ENCODE peak calls at places on chromosomes 3 and 15, in nine cellular contexts. One of them, this sample, is unnamed.
A peak's percentile ranks its signal among the peaks of the same experiment; 100 is the strongest.

GRCh38 chr15:78841891-78842290 is 30.6 kb upstream of the ADAMTS7 start:
- DNase-seq in fibroblast of pulmonary artery: no peak
- DNase-seq in activated CD4-positive, CD25-positive, alpha-beta regulatory T cell treated with anti-CD3 and anti-CD28 coated beads, Interleukin-2, amount 50 U/mL, for 16 hours: no peak
- DNase-seq in NCI-H2029: no peak
- DNase-seq in D721Med: no peak
- DNase-seq in HT-29: no peak
- DNase-seq in endothelial cell: no peak
- DNase-seq in astrocyte of the cerebellum: no peak
- DNase-seq in amygdala: no peak
- DNase-seq in this sample: no peak

GRCh38 chr3:73556520-73557371 is 68.0 kb downstream of the PDZRN3 start:
- DNase-seq in D721Med: no peak
- DNase-seq in HT-29: no peak
- DNase-seq in NCI-H2029: no peak
- DNase-seq in fibroblast of pulmonary artery: no peak
- DNase-seq in amygdala: no peak
- DNase-seq in endothelial cell: no peak
- DNase-seq in astrocyte of the cerebellum: no peak
- DNase-seq in activated CD4-positive, CD25-positive, alpha-beta regulatory T cell treated with anti-CD3 and anti-CD28 coated beads, Interleukin-2, amount 50 U/mL, for 16 hours: no peak
- DNase-seq in this sample: no peak

GRCh38 chr3:149547954-149548728 is 73.6 kb downstream of the TM4SF4 start:
- DNase-seq in D721Med: no peak
- DNase-seq in NCI-H2029: peak; percentile 63
- DNase-seq in endothelial cell: no peak
- DNase-seq in HT-29: peak; percentile 57
- DNase-seq in activated CD4-positive, CD25-positive, alpha-beta regulatory T cell treated with anti-CD3 and anti-CD28 coated beads, Interleukin-2, amount 50 U/mL, for 16 hours: no peak
- DNase-seq in astrocyte of the cerebellum: peak; percentile 95
- DNase-seq in amygdala: no peak
- DNase-seq in fibroblast of pulmonary artery: peak; percentile 92
- DNase-seq in this sample: no peak

GRCh38 chr3:100073555-100074307 is 40.6 kb downstream of the FILIP1L start:
- DNase-seq in D721Med: no peak
- DNase-seq in endothelial cell: peak; percentile 61
- DNase-seq in astrocyte of the cerebellum: peak; percentile 54
- DNase-seq in amygdala: no peak
- DNase-seq in NCI-H2029: no peak
- DNase-seq in HT-29: no peak
- DNase-seq in fibroblast of pulmonary artery: peak; percentile 55
- DNase-seq in activated CD4-positive, CD25-positive, alpha-beta regulatory T cell treated with anti-CD3 and anti-CD28 coated beads, Interleukin-2, amount 50 U/mL, for 16 hours: no peak
- DNase-seq in this sample: no peak

GRCh38 chr3:42247576-42248027 is 18.4 kb downstream of the CCK start:
- DNase-seq in endothelial cell: peak; percentile 76
- DNase-seq in astrocyte of the cerebellum: peak; percentile 57
- DNase-seq in amygdala: no peak
- DNase-seq in activated CD4-positive, CD25-positive, alpha-beta regulatory T cell treated with anti-CD3 and anti-CD28 coated beads, Interleukin-2, amount 50 U/mL, for 16 hours: peak; percentile 25
- DNase-seq in D721Med: no peak
- DNase-seq in fibroblast of pulmonary artery: peak; percentile 75
- DNase-seq in HT-29: peak; percentile 82
- DNase-seq in NCI-H2029: peak; percentile 43
- DNase-seq in this sample: peak; percentile 25

GRCh38 chr3:62875103-62876002 is at the start of gene CADPS:
- DNase-seq in HT-29: no peak
- DNase-seq in D721Med: no peak
- DNase-seq in fibroblast of pulmonary artery: no peak
- DNase-seq in NCI-H2029: peak; percentile 3
- DNase-seq in astrocyte of the cerebellum: no peak
- DNase-seq in activated CD4-positive, CD25-positive, alpha-beta regulatory T cell treated with anti-CD3 and anti-CD28 coated beads, Interleukin-2, amount 50 U/mL, for 16 hours: no peak
- DNase-seq in endothelial cell: peak; percentile 21
- DNase-seq in amygdala: peak; percentile 23
- DNase-seq in this sample: peak; percentile 52

GRCh38 chr3:62622553-62623174 is 249.3 kb upstream of the FEZF2 start:
- DNase-seq in NCI-H2029: no peak
- DNase-seq in astrocyte of the cerebellum: peak; percentile 61
- DNase-seq in fibroblast of pulmonary artery: peak; percentile 81
- DNase-seq in activated CD4-positive, CD25-positive, alpha-beta regulatory T cell treated with anti-CD3 and anti-CD28 coated beads, Interleukin-2, amount 50 U/mL, for 16 hours: no peak
- DNase-seq in D721Med: no peak
- DNase-seq in amygdala: no peak
- DNase-seq in HT-29: peak; percentile 53
- DNase-seq in endothelial cell: peak; percentile 19
- DNase-seq in this sample: no peak

GRCh38 chr3:184574552-184575430 is 13.2 kb downstream of the EPHB3 start:
- DNase-seq in endothelial cell: peak; percentile 72
- DNase-seq in amygdala: no peak
- DNase-seq in D721Med: no peak
- DNase-seq in astrocyte of the cerebellum: no peak
- DNase-seq in HT-29: no peak
- DNase-seq in fibroblast of pulmonary artery: no peak
- DNase-seq in activated CD4-positive, CD25-positive, alpha-beta regulatory T cell treated with anti-CD3 and anti-CD28 coated beads, Interleukin-2, amount 50 U/mL, for 16 hours: no peak
- DNase-seq in NCI-H2029: peak; percentile 59
- DNase-seq in this sample: peak; percentile 44

GRCh38 chr3:13022348-13023250 is 50.6 kb downstream of the IQSEC1 start:
- DNase-seq in NCI-H2029: peak; percentile 42
- DNase-seq in amygdala: no peak
- DNase-seq in endothelial cell: no peak
- DNase-seq in D721Med: no peak
- DNase-seq in HT-29: no peak
- DNase-seq in activated CD4-positive, CD25-positive, alpha-beta regulatory T cell treated with anti-CD3 and anti-CD28 coated beads, Interleukin-2, amount 50 U/mL, for 16 hours: no peak
- DNase-seq in astrocyte of the cerebellum: peak; percentile 62
- DNase-seq in fibroblast of pulmonary artery: peak; percentile 85
- DNase-seq in this sample: peak; percentile 35

GRCh38 chr3:15099364-15100098 is 583 bp upstream of the RBSN start:
- DNase-seq in astrocyte of the cerebellum: no peak
- DNase-seq in NCI-H2029: no peak
- DNase-seq in amygdala: no peak
- DNase-seq in endothelial cell: no peak
- DNase-seq in fibroblast of pulmonary artery: no peak
- DNase-seq in HT-29: no peak
- DNase-seq in activated CD4-positive, CD25-positive, alpha-beta regulatory T cell treated with anti-CD3 and anti-CD28 coated beads, Interleukin-2, amount 50 U/mL, for 16 hours: no peak
- DNase-seq in D721Med: no peak
- DNase-seq in this sample: no peak

GRCh38 chr3:176505878-176506621 is 691.2 kb downstream of the TBL1XR1 start:
- DNase-seq in amygdala: no peak
- DNase-seq in D721Med: no peak
- DNase-seq in HT-29: no peak
- DNase-seq in NCI-H2029: no peak
- DNase-seq in endothelial cell: no peak
- DNase-seq in astrocyte of the cerebellum: no peak
- DNase-seq in fibroblast of pulmonary artery: no peak
- DNase-seq in activated CD4-positive, CD25-positive, alpha-beta regulatory T cell treated with anti-CD3 and anti-CD28 coated beads, Interleukin-2, amount 50 U/mL, for 16 hours: no peak
- DNase-seq in this sample: no peak

GRCh38 chr15:19973718-19974117 is 567.9 kb downstream of the GOLGA6L6 start:
- DNase-seq in astrocyte of the cerebellum: no peak
- DNase-seq in NCI-H2029: no peak
- DNase-seq in activated CD4-positive, CD25-positive, alpha-beta regulatory T cell treated with anti-CD3 and anti-CD28 coated beads, Interleukin-2, amount 50 U/mL, for 16 hours: no peak
- DNase-seq in endothelial cell: no peak
- DNase-seq in HT-29: peak; percentile 29
- DNase-seq in D721Med: no peak
- DNase-seq in fibroblast of pulmonary artery: no peak
- DNase-seq in amygdala: no peak
- DNase-seq in this sample: no peak

GRCh38 chr3:85939026-85939616 is 980.3 kb downstream of the CADM2 start:
- DNase-seq in NCI-H2029: peak; percentile 89
- DNase-seq in activated CD4-positive, CD25-positive, alpha-beta regulatory T cell treated with anti-CD3 and anti-CD28 coated beads, Interleukin-2, amount 50 U/mL, for 16 hours: no peak
- DNase-seq in amygdala: peak; percentile 27
- DNase-seq in endothelial cell: no peak
- DNase-seq in D721Med: no peak
- DNase-seq in astrocyte of the cerebellum: peak; percentile 33
- DNase-seq in HT-29: no peak
- DNase-seq in fibroblast of pulmonary artery: peak; percentile 8
- DNase-seq in this sample: peak; percentile 85

GRCh38 chr3:53083496-53083895 is 37.6 kb upstream of the SFMBT1 start:
- DNase-seq in fibroblast of pulmonary artery: peak; percentile 57
- DNase-seq in astrocyte of the cerebellum: no peak
- DNase-seq in activated CD4-positive, CD25-positive, alpha-beta regulatory T cell treated with anti-CD3 and anti-CD28 coated beads, Interleukin-2, amount 50 U/mL, for 16 hours: no peak
- DNase-seq in NCI-H2029: no peak
- DNase-seq in endothelial cell: no peak
- DNase-seq in D721Med: no peak
- DNase-seq in amygdala: no peak
- DNase-seq in HT-29: no peak
- DNase-seq in this sample: no peak

GRCh38 chr3:130892759-130893239 is 1.1 kb upstream of the ATP2C1 start:
- DNase-seq in fibroblast of pulmonary artery: peak; percentile 87
- DNase-seq in NCI-H2029: peak; percentile 39
- DNase-seq in activated CD4-positive, CD25-positive, alpha-beta regulatory T cell treated with anti-CD3 and anti-CD28 coated beads, Interleukin-2, amount 50 U/mL, for 16 hours: peak; percentile 55
- DNase-seq in HT-29: peak; percentile 96
- DNase-seq in endothelial cell: peak; percentile 59
- DNase-seq in amygdala: peak; percentile 55
- DNase-seq in astrocyte of the cerebellum: peak; percentile 73
- DNase-seq in D721Med: no peak
- DNase-seq in this sample: peak; percentile 76

GRCh38 chr15:88644741-88645140 is 5.9 kb downstream of the ISG20 start:
- DNase-seq in astrocyte of the cerebellum: no peak
- DNase-seq in NCI-H2029: no peak
- DNase-seq in activated CD4-positive, CD25-positive, alpha-beta regulatory T cell treated with anti-CD3 and anti-CD28 coated beads, Interleukin-2, amount 50 U/mL, for 16 hours: no peak
- DNase-seq in amygdala: no peak
- DNase-seq in endothelial cell: no peak
- DNase-seq in HT-29: no peak
- DNase-seq in fibroblast of pulmonary artery: no peak
- DNase-seq in D721Med: no peak
- DNase-seq in this sample: no peak

GRCh38 chr3:31093608-31093990 is 199.1 kb upstream of the GADL1 start:
- DNase-seq in NCI-H2029: no peak
- DNase-seq in HT-29: no peak
- DNase-seq in D721Med: no peak
- DNase-seq in astrocyte of the cerebellum: no peak
- DNase-seq in fibroblast of pulmonary artery: no peak
- DNase-seq in endothelial cell: no peak
- DNase-seq in activated CD4-positive, CD25-positive, alpha-beta regulatory T cell treated with anti-CD3 and anti-CD28 coated beads, Interleukin-2, amount 50 U/mL, for 16 hours: no peak
- DNase-seq in amygdala: no peak
- DNase-seq in this sample: no peak

GRCh38 chr3:11459147-11459837 is 184.4 kb downstream of the VGLL4 start:
- DNase-seq in activated CD4-positive, CD25-positive, alpha-beta regulatory T cell treated with anti-CD3 and anti-CD28 coated beads, Interleukin-2, amount 50 U/mL, for 16 hours: no peak
- DNase-seq in endothelial cell: no peak
- DNase-seq in astrocyte of the cerebellum: no peak
- DNase-seq in amygdala: no peak
- DNase-seq in HT-29: no peak
- DNase-seq in fibroblast of pulmonary artery: peak; percentile 45
- DNase-seq in NCI-H2029: no peak
- DNase-seq in D721Med: no peak
- DNase-seq in this sample: no peak

GRCh38 chr3:53570709-53571108 is 76.3 kb downstream of the CACNA1D start:
- DNase-seq in activated CD4-positive, CD25-positive, alpha-beta regulatory T cell treated with anti-CD3 and anti-CD28 coated beads, Interleukin-2, amount 50 U/mL, for 16 hours: no peak
- DNase-seq in HT-29: peak; percentile 23
- DNase-seq in fibroblast of pulmonary artery: no peak
- DNase-seq in amygdala: no peak
- DNase-seq in endothelial cell: no peak
- DNase-seq in D721Med: no peak
- DNase-seq in NCI-H2029: no peak
- DNase-seq in astrocyte of the cerebellum: no peak
- DNase-seq in this sample: no peak

GRCh38 chr3:84904212-84904611 is 54.6 kb upstream of the CADM2 start:
- DNase-seq in D721Med: no peak
- DNase-seq in NCI-H2029: peak; percentile 10
- DNase-seq in endothelial cell: no peak
- DNase-seq in fibroblast of pulmonary artery: no peak
- DNase-seq in amygdala: no peak
- DNase-seq in activated CD4-positive, CD25-positive, alpha-beta regulatory T cell treated with anti-CD3 and anti-CD28 coated beads, Interleukin-2, amount 50 U/mL, for 16 hours: no peak
- DNase-seq in HT-29: no peak
- DNase-seq in astrocyte of the cerebellum: no peak
- DNase-seq in this sample: no peak

GRCh38 chr3:47661121-47661752 is 82.6 kb upstream of the CSPG5 start:
- DNase-seq in NCI-H2029: no peak
- DNase-seq in amygdala: no peak
- DNase-seq in activated CD4-positive, CD25-positive, alpha-beta regulatory T cell treated with anti-CD3 and anti-CD28 coated beads, Interleukin-2, amount 50 U/mL, for 16 hours: no peak
- DNase-seq in HT-29: no peak
- DNase-seq in fibroblast of pulmonary artery: peak; percentile 50
- DNase-seq in astrocyte of the cerebellum: peak; percentile 47
- DNase-seq in endothelial cell: no peak
- DNase-seq in D721Med: no peak
- DNase-seq in this sample: no peak

GRCh38 chr3:115667175-115668065 is 44.1 kb downstream of the GAP43 start:
- DNase-seq in NCI-H2029: no peak
- DNase-seq in activated CD4-positive, CD25-positive, alpha-beta regulatory T cell treated with anti-CD3 and anti-CD28 coated beads, Interleukin-2, amount 50 U/mL, for 16 hours: no peak
- DNase-seq in astrocyte of the cerebellum: no peak
- DNase-seq in endothelial cell: no peak
- DNase-seq in D721Med: no peak
- DNase-seq in amygdala: no peak
- DNase-seq in HT-29: no peak
- DNase-seq in fibroblast of pulmonary artery: no peak
- DNase-seq in this sample: no peak

GRCh38 chr3:174159629-174160028 is 699.5 kb upstream of the NAALADL2 start:
- DNase-seq in endothelial cell: no peak
- DNase-seq in activated CD4-positive, CD25-positive, alpha-beta regulatory T cell treated with anti-CD3 and anti-CD28 coated beads, Interleukin-2, amount 50 U/mL, for 16 hours: no peak
- DNase-seq in D721Med: no peak
- DNase-seq in HT-29: no peak
- DNase-seq in amygdala: no peak
- DNase-seq in fibroblast of pulmonary artery: no peak
- DNase-seq in NCI-H2029: no peak
- DNase-seq in astrocyte of the cerebellum: no peak
- DNase-seq in this sample: no peak

GRCh38 chr3:177810162-177810623 is 612.9 kb upstream of the TBL1XR1 start:
- DNase-seq in amygdala: no peak
- DNase-seq in activated CD4-positive, CD25-positive, alpha-beta regulatory T cell treated with anti-CD3 and anti-CD28 coated beads, Interleukin-2, amount 50 U/mL, for 16 hours: no peak
- DNase-seq in HT-29: peak; percentile 49
- DNase-seq in NCI-H2029: no peak
- DNase-seq in astrocyte of the cerebellum: no peak
- DNase-seq in endothelial cell: no peak
- DNase-seq in fibroblast of pulmonary artery: peak; percentile 89
- DNase-seq in D721Med: no peak
- DNase-seq in this sample: no peak

GRCh38 chr15:82942691-82943090 is 9.8 kb downstream of the HOMER2 start:
- DNase-seq in amygdala: no peak
- DNase-seq in D721Med: no peak
- DNase-seq in fibroblast of pulmonary artery: no peak
- DNase-seq in NCI-H2029: no peak
- DNase-seq in endothelial cell: no peak
- DNase-seq in activated CD4-positive, CD25-positive, alpha-beta regulatory T cell treated with anti-CD3 and anti-CD28 coated beads, Interleukin-2, amount 50 U/mL, for 16 hours: no peak
- DNase-seq in astrocyte of the cerebellum: no peak
- DNase-seq in HT-29: peak; percentile 84
- DNase-seq in this sample: no peak

GRCh38 chr3:78839710-78840109 is 928.1 kb downstream of the ROBO1 start:
- DNase-seq in fibroblast of pulmonary artery: no peak
- DNase-seq in astrocyte of the cerebellum: no peak
- DNase-seq in D721Med: no peak
- DNase-seq in endothelial cell: no peak
- DNase-seq in amygdala: no peak
- DNase-seq in NCI-H2029: no peak
- DNase-seq in activated CD4-positive, CD25-positive, alpha-beta regulatory T cell treated with anti-CD3 and anti-CD28 coated beads, Interleukin-2, amount 50 U/mL, for 16 hours: no peak
- DNase-seq in HT-29: no peak
- DNase-seq in this sample: no peak

GRCh38 chr15:71093089-71094024 is 21.9 kb upstream of the THSD4 start:
- DNase-seq in D721Med: no peak
- DNase-seq in activated CD4-positive, CD25-positive, alpha-beta regulatory T cell treated with anti-CD3 and anti-CD28 coated beads, Interleukin-2, amount 50 U/mL, for 16 hours: no peak
- DNase-seq in astrocyte of the cerebellum: no peak
- DNase-seq in fibroblast of pulmonary artery: peak; percentile 51
- DNase-seq in amygdala: no peak
- DNase-seq in endothelial cell: no peak
- DNase-seq in HT-29: peak; percentile 93
- DNase-seq in NCI-H2029: peak; percentile 41
- DNase-seq in this sample: no peak

GRCh38 chr3:31225923-31226322 is 306.8 kb upstream of the STT3B start:
- DNase-seq in D721Med: no peak
- DNase-seq in NCI-H2029: no peak
- DNase-seq in endothelial cell: no peak
- DNase-seq in activated CD4-positive, CD25-positive, alpha-beta regulatory T cell treated with anti-CD3 and anti-CD28 coated beads, Interleukin-2, amount 50 U/mL, for 16 hours: no peak
- DNase-seq in fibroblast of pulmonary artery: no peak
- DNase-seq in amygdala: no peak
- DNase-seq in astrocyte of the cerebellum: no peak
- DNase-seq in HT-29: no peak
- DNase-seq in this sample: no peak

GRCh38 chr3:156837130-156837529 is 11.0 kb downstream of the LEKR1 start:
- DNase-seq in fibroblast of pulmonary artery: no peak
- DNase-seq in activated CD4-positive, CD25-positive, alpha-beta regulatory T cell treated with anti-CD3 and anti-CD28 coated beads, Interleukin-2, amount 50 U/mL, for 16 hours: no peak
- DNase-seq in HT-29: no peak
- DNase-seq in D721Med: no peak
- DNase-seq in NCI-H2029: no peak
- DNase-seq in astrocyte of the cerebellum: no peak
- DNase-seq in endothelial cell: no peak
- DNase-seq in amygdala: no peak
- DNase-seq in this sample: no peak

GRCh38 chr15:71691322-71691699 is 119.0 kb upstream of the NR2E3 start:
- DNase-seq in fibroblast of pulmonary artery: no peak
- DNase-seq in endothelial cell: no peak
- DNase-seq in activated CD4-positive, CD25-positive, alpha-beta regulatory T cell treated with anti-CD3 and anti-CD28 coated beads, Interleukin-2, amount 50 U/mL, for 16 hours: no peak
- DNase-seq in HT-29: no peak
- DNase-seq in amygdala: no peak
- DNase-seq in D721Med: no peak
- DNase-seq in astrocyte of the cerebellum: no peak
- DNase-seq in NCI-H2029: no peak
- DNase-seq in this sample: no peak

This sample was measured in NCI-H1092.